ENCODE peak calls at places on chromosome 18, in ten cellular contexts. One of them, this sample, is unnamed.

GRCh38 chr18:30271716-30272115 is 770.8 kb downstream of the DSC3 start:
- DNase-seq in fibroblast of the aortic adventitia: no peak
- DNase-seq in body of pancreas: no peak
- DNase-seq in H9: no peak
- DNase-seq in mesothelial cell of epicardium: no peak
- DNase-seq in nephron progenitor cell: no peak
- DNase-seq in breast epithelium: no peak
- DNase-seq in esophagus squamous epithelium: no peak
- DNase-seq in HFFc6: peak; percentile 1
- DNase-seq in GM23338: peak; percentile 59
- DNase-seq in this sample: no peak

GRCh38 chr18:42108071-42108470 is 153.0 kb downstream of the PIK3C3 start:
- DNase-seq in body of pancreas: no peak
- DNase-seq in HFFc6: no peak
- DNase-seq in esophagus squamous epithelium: no peak
- DNase-seq in breast epithelium: no peak
- DNase-seq in mesothelial cell of epicardium: no peak
- DNase-seq in H9: no peak
- DNase-seq in GM23338: no peak
- DNase-seq in nephron progenitor cell: no peak
- DNase-seq in fibroblast of the aortic adventitia: no peak
- DNase-seq in this sample: no peak

GRCh38 chr18:62610509-62611394 is 87.9 kb downstream of the ZCCHC2 start:
- DNase-seq in GM23338: peak; percentile 57
- DNase-seq in esophagus squamous epithelium: no peak
- DNase-seq in mesothelial cell of epicardium: no peak
- DNase-seq in body of pancreas: no peak
- DNase-seq in fibroblast of the aortic adventitia: no peak
- DNase-seq in breast epithelium: no peak
- DNase-seq in nephron progenitor cell: peak; percentile 50
- DNase-seq in H9: peak; percentile 65
- DNase-seq in HFFc6: no peak
- DNase-seq in this sample: no peak

GRCh38 chr18:65753520-65753919 is 2.7 kb downstream of the CDH7 start:
- DNase-seq in nephron progenitor cell: peak; percentile 60
- DNase-seq in GM23338: peak; percentile 86
- DNase-seq in breast epithelium: no peak
- DNase-seq in mesothelial cell of epicardium: no peak
- DNase-seq in H9: peak; percentile 65
- DNase-seq in body of pancreas: no peak
- DNase-seq in esophagus squamous epithelium: no peak
- DNase-seq in fibroblast of the aortic adventitia: no peak
- DNase-seq in HFFc6: no peak
- DNase-seq in this sample: no peak

GRCh38 chr18:49656098-49656591 is 94.3 kb downstream of the LIPG start:
- DNase-seq in H9: no peak
- DNase-seq in breast epithelium: no peak
- DNase-seq in nephron progenitor cell: no peak
- DNase-seq in HFFc6: peak; percentile 64
- DNase-seq in GM23338: no peak
- DNase-seq in fibroblast of the aortic adventitia: no peak
- DNase-seq in mesothelial cell of epicardium: no peak
- DNase-seq in body of pancreas: no peak
- DNase-seq in esophagus squamous epithelium: no peak
- DNase-seq in this sample: no peak

GRCh38 chr18:46418657-46419260 is 238.3 kb downstream of the LOXHD1 start:
- DNase-seq in esophagus squamous epithelium: no peak
- DNase-seq in HFFc6: no peak
- DNase-seq in nephron progenitor cell: no peak
- DNase-seq in fibroblast of the aortic adventitia: peak; percentile 28
- DNase-seq in mesothelial cell of epicardium: no peak
- DNase-seq in H9: no peak
- DNase-seq in GM23338: no peak
- DNase-seq in body of pancreas: no peak
- DNase-seq in breast epithelium: peak; percentile 55
- DNase-seq in this sample: no peak

GRCh38 chr18:44693030-44693784 is 12.5 kb downstream of the SETBP1 start:
- DNase-seq in GM23338: no peak
- DNase-seq in fibroblast of the aortic adventitia: peak; percentile 32
- DNase-seq in HFFc6: peak; percentile 21
- DNase-seq in body of pancreas: no peak
- DNase-seq in nephron progenitor cell: no peak
- DNase-seq in H9: no peak
- DNase-seq in mesothelial cell of epicardium: no peak
- DNase-seq in breast epithelium: no peak
- DNase-seq in esophagus squamous epithelium: no peak
- DNase-seq in this sample: no peak

GRCh38 chr18:61702007-61702406 is 190.8 kb downstream of the RNF152 start:
- DNase-seq in breast epithelium: no peak
- DNase-seq in nephron progenitor cell: no peak
- DNase-seq in body of pancreas: no peak
- DNase-seq in H9: no peak
- DNase-seq in GM23338: no peak
- DNase-seq in HFFc6: peak; percentile 69
- DNase-seq in mesothelial cell of epicardium: no peak
- DNase-seq in fibroblast of the aortic adventitia: peak; percentile 83
- DNase-seq in esophagus squamous epithelium: no peak
- DNase-seq in this sample: no peak

DNA sequence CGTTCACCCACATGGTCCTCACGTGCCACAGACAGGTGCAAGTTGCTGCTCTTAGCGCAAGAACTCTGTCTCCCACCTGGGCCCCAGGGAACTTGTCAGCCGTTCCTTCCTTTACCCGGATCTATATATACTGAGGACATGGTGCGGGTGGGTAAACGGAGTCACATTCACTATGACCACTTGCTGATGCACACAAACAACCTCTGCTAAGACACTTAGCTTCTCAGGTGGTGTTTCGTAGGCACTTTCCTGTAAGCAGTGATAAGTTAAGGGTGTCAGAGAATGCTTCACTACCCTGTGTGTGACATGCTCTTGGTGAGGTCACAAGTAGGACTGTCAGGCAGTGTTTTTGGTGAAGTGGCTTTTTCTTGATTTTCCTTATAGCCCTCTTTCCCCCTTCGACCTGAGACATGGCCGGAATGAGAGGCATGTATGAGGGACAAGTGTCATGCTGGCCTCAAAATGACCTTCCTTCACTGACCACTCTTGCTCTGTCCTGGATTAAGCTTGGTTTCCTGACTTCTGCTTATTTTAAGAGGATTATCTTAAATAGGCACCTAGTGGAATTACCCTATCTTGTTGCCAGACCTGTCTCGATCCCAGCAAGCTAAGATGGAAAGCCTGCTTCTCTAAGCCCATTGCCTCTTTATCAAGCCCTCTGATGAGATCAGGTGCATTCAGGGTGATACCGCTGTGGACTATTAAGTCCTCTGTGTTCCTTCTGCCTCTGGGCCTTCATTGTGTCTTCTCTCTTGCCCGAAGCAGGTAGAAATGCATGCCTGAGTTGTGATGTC is 97.1 kb upstream of the CELF4 start:
- DNase-seq in HFFc6: no peak
- DNase-seq in nephron progenitor cell: no peak
- DNase-seq in mesothelial cell of epicardium: no peak
- DNase-seq in body of pancreas: no peak
- DNase-seq in fibroblast of the aortic adventitia: no peak
- DNase-seq in H9: no peak
- DNase-seq in esophagus squamous epithelium: no peak
- DNase-seq in GM23338: no peak
- DNase-seq in breast epithelium: no peak
- DNase-seq in this sample: no peak
- TF ChIP-seq CTCF in HFFc6: no peak
- TF ChIP-seq CTCF in nephron progenitor cell: no peak
- TF ChIP-seq CTCF in mesothelial cell of epicardium: no peak
- TF ChIP-seq CTCF in body of pancreas: no peak
- TF ChIP-seq CTCF in fibroblast of the aortic adventitia: no peak
- TF ChIP-seq CTCF in H9: no peak
- TF ChIP-seq CTCF in esophagus squamous epithelium: no peak
- TF ChIP-seq CTCF in GM23338: no peak
- TF ChIP-seq CTCF in breast epithelium: no peak
- TF ChIP-seq CTCF in this sample: no peak

GRCh38 chr18:54127759-54128378 is 96.6 kb downstream of the MBD2 start:
- DNase-seq in GM23338: peak; percentile 93
- DNase-seq in H9: peak; percentile 68
- DNase-seq in body of pancreas: no peak
- DNase-seq in fibroblast of the aortic adventitia: peak; percentile 77
- DNase-seq in nephron progenitor cell: peak; percentile 48
- DNase-seq in mesothelial cell of epicardium: no peak
- DNase-seq in HFFc6: peak; percentile 43
- DNase-seq in esophagus squamous epithelium: no peak
- DNase-seq in breast epithelium: no peak
- DNase-seq in this sample: no peak
- TF ChIP-seq CTCF in GM23338: peak; percentile 91
- TF ChIP-seq CTCF in H9: peak; percentile 86
- TF ChIP-seq CTCF in body of pancreas: no peak
- TF ChIP-seq CTCF in fibroblast of the aortic adventitia: peak; percentile 71
- TF ChIP-seq CTCF in nephron progenitor cell: peak; percentile 61
- TF ChIP-seq CTCF in mesothelial cell of epicardium: peak; percentile 48
- TF ChIP-seq CTCF in HFFc6: peak; percentile 81
- TF ChIP-seq CTCF in esophagus squamous epithelium: peak; percentile 10
- TF ChIP-seq CTCF in breast epithelium: no peak
- TF ChIP-seq CTCF in this sample: peak; percentile 30

GRCh38 chr18:79397830-79398761 is 2.4 kb downstream of the NFATC1 start:
- DNase-seq in nephron progenitor cell: no peak
- DNase-seq in GM23338: no peak
- DNase-seq in mesothelial cell of epicardium: no peak
- DNase-seq in esophagus squamous epithelium: no peak
- DNase-seq in HFFc6: no peak
- DNase-seq in breast epithelium: no peak
- DNase-seq in H9: no peak
- DNase-seq in fibroblast of the aortic adventitia: no peak
- DNase-seq in body of pancreas: no peak
- DNase-seq in this sample: no peak

GRCh38 chr18:79395308-79395640 is 456 bp upstream of the NFATC1 start:
- DNase-seq in mesothelial cell of epicardium: no peak
- DNase-seq in body of pancreas: no peak
- DNase-seq in esophagus squamous epithelium: no peak
- DNase-seq in GM23338: no peak
- DNase-seq in nephron progenitor cell: no peak
- DNase-seq in H9: no peak
- DNase-seq in HFFc6: no peak
- DNase-seq in breast epithelium: no peak
- DNase-seq in fibroblast of the aortic adventitia: no peak
- DNase-seq in this sample: no peak

GRCh38 chr18:79397288-79397829 is 1.6 kb downstream of the NFATC1 start:
- DNase-seq in H9: no peak
- DNase-seq in mesothelial cell of epicardium: no peak
- DNase-seq in nephron progenitor cell: no peak
- DNase-seq in breast epithelium: no peak
- DNase-seq in body of pancreas: no peak
- DNase-seq in esophagus squamous epithelium: no peak
- DNase-seq in fibroblast of the aortic adventitia: no peak
- DNase-seq in GM23338: no peak
- DNase-seq in HFFc6: no peak
- DNase-seq in this sample: no peak

GRCh38 chr18:79395761-79396404 is at the start of gene NFATC1:
- DNase-seq in H9: peak; percentile 78
- DNase-seq in mesothelial cell of epicardium: peak; percentile 72
- DNase-seq in breast epithelium: peak; percentile 66
- DNase-seq in body of pancreas: peak; percentile 69
- DNase-seq in esophagus squamous epithelium: no peak
- DNase-seq in GM23338: peak; percentile 78
- DNase-seq in HFFc6: peak; percentile 45
- DNase-seq in fibroblast of the aortic adventitia: peak; percentile 63
- DNase-seq in nephron progenitor cell: peak; percentile 80
- DNase-seq in this sample: no peak

GRCh38 chr18:79396431-79397287 is 929 bp downstream of the NFATC1 start:
- DNase-seq in H9: no peak
- DNase-seq in mesothelial cell of epicardium: no peak
- DNase-seq in body of pancreas: no peak
- DNase-seq in HFFc6: no peak
- DNase-seq in GM23338: no peak
- DNase-seq in esophagus squamous epithelium: no peak
- DNase-seq in breast epithelium: no peak
- DNase-seq in fibroblast of the aortic adventitia: peak; percentile 35
- DNase-seq in nephron progenitor cell: peak; percentile 69
- DNase-seq in this sample: no peak
- TF ChIP-seq CTCF in H9: no peak
- TF ChIP-seq CTCF in mesothelial cell of epicardium: no peak
- TF ChIP-seq CTCF in body of pancreas: no peak
- TF ChIP-seq CTCF in HFFc6: no peak
- TF ChIP-seq CTCF in GM23338: no peak
- TF ChIP-seq CTCF in esophagus squamous epithelium: no peak
- TF ChIP-seq CTCF in breast epithelium: no peak
- TF ChIP-seq CTCF in fibroblast of the aortic adventitia: no peak
- TF ChIP-seq CTCF in nephron progenitor cell: no peak
- TF ChIP-seq CTCF in this sample: no peak

DNA sequence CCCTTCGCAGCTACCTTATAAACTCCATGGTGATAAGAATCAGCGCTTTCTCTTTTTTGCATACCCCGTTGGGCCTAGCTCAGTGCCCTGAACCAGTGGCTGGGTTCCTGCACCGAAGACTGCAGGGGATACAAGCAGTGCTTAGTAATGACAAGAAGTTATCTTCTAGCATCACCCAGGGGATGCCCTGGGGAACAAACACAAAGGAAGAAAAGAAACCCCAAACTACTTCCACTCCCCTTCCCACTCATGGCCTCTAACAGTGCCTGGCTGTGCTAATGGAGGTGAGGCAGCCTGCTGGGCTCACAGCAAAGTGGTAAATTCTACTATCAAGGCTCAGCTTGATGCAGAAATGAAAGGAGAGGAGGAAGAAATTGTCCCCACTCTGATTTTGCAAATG is 314.7 kb downstream of the TXNL1 start:
- DNase-seq in H9: no peak
- DNase-seq in esophagus squamous epithelium: no peak
- DNase-seq in body of pancreas: no peak
- DNase-seq in nephron progenitor cell: no peak
- DNase-seq in fibroblast of the aortic adventitia: no peak
- DNase-seq in breast epithelium: no peak
- DNase-seq in GM23338: no peak
- DNase-seq in HFFc6: no peak
- DNase-seq in mesothelial cell of epicardium: no peak
- DNase-seq in this sample: no peak
- TF ChIP-seq CTCF in H9: no peak
- TF ChIP-seq CTCF in esophagus squamous epithelium: no peak
- TF ChIP-seq CTCF in body of pancreas: no peak
- TF ChIP-seq CTCF in nephron progenitor cell: no peak
- TF ChIP-seq CTCF in fibroblast of the aortic adventitia: no peak
- TF ChIP-seq CTCF in breast epithelium: no peak
- TF ChIP-seq CTCF in GM23338: no peak
- TF ChIP-seq CTCF in HFFc6: no peak
- TF ChIP-seq CTCF in mesothelial cell of epicardium: no peak
- TF ChIP-seq CTCF in this sample: no peak

GRCh38 chr18:39839782-39840181 is 2115.3 kb upstream of the PIK3C3 start:
- DNase-seq in fibroblast of the aortic adventitia: no peak
- DNase-seq in HFFc6: peak; percentile 33
- DNase-seq in H9: no peak
- DNase-seq in mesothelial cell of epicardium: no peak
- DNase-seq in esophagus squamous epithelium: no peak
- DNase-seq in nephron progenitor cell: no peak
- DNase-seq in body of pancreas: no peak
- DNase-seq in breast epithelium: no peak
- DNase-seq in GM23338: no peak
- DNase-seq in this sample: no peak
- TF ChIP-seq CTCF in fibroblast of the aortic adventitia: no peak
- TF ChIP-seq CTCF in HFFc6: no peak
- TF ChIP-seq CTCF in H9: no peak
- TF ChIP-seq CTCF in mesothelial cell of epicardium: no peak
- TF ChIP-seq CTCF in esophagus squamous epithelium: no peak
- TF ChIP-seq CTCF in nephron progenitor cell: no peak
- TF ChIP-seq CTCF in body of pancreas: no peak
- TF ChIP-seq CTCF in breast epithelium: no peak
- TF ChIP-seq CTCF in GM23338: no peak
- TF ChIP-seq CTCF in this sample: no peak

GRCh38 chr18:212780-213179 is 54.4 kb downstream of the USP14 start:
- DNase-seq in HFFc6: no peak
- DNase-seq in nephron progenitor cell: no peak
- DNase-seq in body of pancreas: no peak
- DNase-seq in fibroblast of the aortic adventitia: no peak
- DNase-seq in breast epithelium: no peak
- DNase-seq in esophagus squamous epithelium: no peak
- DNase-seq in H9: no peak
- DNase-seq in GM23338: no peak
- DNase-seq in mesothelial cell of epicardium: no peak
- DNase-seq in this sample: no peak
- TF ChIP-seq CTCF in HFFc6: peak; percentile 66
- TF ChIP-seq CTCF in nephron progenitor cell: no peak
- TF ChIP-seq CTCF in body of pancreas: no peak
- TF ChIP-seq CTCF in fibroblast of the aortic adventitia: peak; percentile 26
- TF ChIP-seq CTCF in breast epithelium: no peak
- TF ChIP-seq CTCF in esophagus squamous epithelium: peak; percentile 10
- TF ChIP-seq CTCF in H9: peak; percentile 45
- TF ChIP-seq CTCF in GM23338: peak; percentile 31
- TF ChIP-seq CTCF in mesothelial cell of epicardium: no peak
- TF ChIP-seq CTCF in this sample: no peak

This sample was measured in CD14-positive monocyte.